ENCODE peak calls at places on chromosome 3, in nine cellular contexts. M is stimulated activated CD8-positive, alpha-beta memory T cell treated with anti-CD3 and anti-CD28 coated beads, Interleukin-2, amount 100 ng/mL, for 1 hour; Q is A673; C is caudate nucleus; K is left colon; G is H54; F is NCI-H1436; I is RCC 7860; P is renal cortical epithelial cell. Z is an unnamed sample.
A peak's percentile ranks its signal among the peaks of the same experiment; 100 is the strongest.

GRCh38 chr3:49198161-49198560 is 26.8 kb downstream of the KLHDC8B start:
- DNase-seq in M (no peak), Q (no peak), C (no peak), K (no peak), G (no peak), F (no peak), I (no peak), P (no peak), Z (no peak)

GRCh38 chr3:81749285-81749684 is 12.2 kb downstream of the GBE1 start:
- DNase-seq in M (no peak), Q (peak; percentile 26), C (no peak), K (no peak), G (no peak), F (no peak), I (no peak), P (no peak), Z (no peak)

GRCh38 chr3:25542571-25543039 is 114.5 kb downstream of the RARB start:
- DNase-seq in M (no peak), Q (no peak), C (no peak), K (no peak), G (no peak), F (no peak), I (no peak), P (no peak), Z (no peak)

GRCh38 chr3:33982269-33982798 is 183.9 kb downstream of the PDCD6IP start:
- DNase-seq in M (no peak), Q (no peak), C (no peak), K (no peak), G (no peak), F (no peak), I (no peak), P (no peak), Z (no peak)

GRCh38 chr3:156298014-156298413 is 177.6 kb downstream of the KCNAB1 start:
- DNase-seq in M (no peak), Q (no peak), C (no peak), K (no peak), G (no peak), F (no peak), I (no peak), P (peak; percentile 32), Z (no peak)

GRCh38 chr3:169348981-169349942 is 314.2 kb downstream of the MECOM start:
- DNase-seq in M (no peak), Q (no peak), C (no peak), K (no peak), G (no peak), F (no peak), I (no peak), P (peak; percentile 88), Z (no peak)

GRCh38 chr3:133573629-133574194 is at the start of gene CDV3:
- DNase-seq in M (no peak), Q (no peak), C (no peak), K (peak; percentile 67), G (no peak), F (no peak), I (no peak), P (no peak), Z (no peak)

GRCh38 chr3:126270145-126270811 is 86.9 kb downstream of the KLF15 start:
- DNase-seq in M (no peak), Q (no peak), C (peak; percentile 71), K (peak; percentile 39), G (no peak), F (no peak), I (no peak), P (peak; percentile 76), Z (peak; percentile 94)

GRCh38 chr3:152139651-152140050 is 129.1 kb upstream of the MBNL1 start:
- DNase-seq in M (no peak), Q (no peak), C (no peak), K (no peak), G (no peak), F (no peak), I (no peak), P (no peak), Z (no peak)

GRCh38 chr3:184129012-184129411 is 6.1 kb upstream of the EIF2B5 start:
- DNase-seq in M (no peak), Q (peak; percentile 55), C (no peak), K (peak; percentile 26), G (peak; percentile 34), F (no peak), I (no peak), P (peak; percentile 23), Z (no peak)

GRCh38 chr3:40690696-40691597 is 166.2 kb downstream of the ZNF621 start:
- DNase-seq in M (no peak), Q (no peak), C (no peak), K (peak; percentile 54), G (no peak), F (no peak), I (no peak), P (peak; percentile 49), Z (no peak)